ENCODE peak calls at places on chromosomes 3 and 15, in four cellular contexts. One of them, this sample, is unnamed.

GRCh38 chr3:66822059-66823009 is 175.8 kb upstream of the KBTBD8 start:
- DNase-seq in A549: peak; percentile 25
- DNase-seq in Peyer's patch: peak; percentile 87
- DNase-seq in neuronal stem cell: peak; percentile 69
- DNase-seq in this sample: no peak

GRCh38 chr3:30751610-30752299 is 142.7 kb downstream of the GADL1 start:
- DNase-seq in A549: no peak
- DNase-seq in Peyer's patch: no peak
- DNase-seq in neuronal stem cell: no peak
- DNase-seq in this sample: no peak

GRCh38 chr3:33035596-33035995 is 61.4 kb downstream of the GLB1 start:
- DNase-seq in A549: no peak
- DNase-seq in Peyer's patch: no peak
- DNase-seq in neuronal stem cell: no peak
- DNase-seq in this sample: no peak

GRCh38 chr3:159486580-159486979 is 502.1 kb upstream of the IL12A start:
- DNase-seq in A549: peak; percentile 2
- DNase-seq in Peyer's patch: no peak
- DNase-seq in neuronal stem cell: no peak
- DNase-seq in this sample: no peak

GRCh38 chr15:68083463-68083862 is 29.3 kb downstream of the PIAS1 start:
- DNase-seq in A549: no peak
- DNase-seq in Peyer's patch: no peak
- DNase-seq in neuronal stem cell: no peak
- DNase-seq in this sample: no peak

GRCh38 chr15:67183443-67184169 is 70.9 kb downstream of the AAGAB start:
- DNase-seq in A549: no peak
- DNase-seq in Peyer's patch: no peak
- DNase-seq in neuronal stem cell: no peak
- DNase-seq in this sample: no peak

GRCh38 chr3:122519693-122520092 is 5.0 kb upstream of the KPNA1 start:
- DNase-seq in A549: no peak
- DNase-seq in Peyer's patch: no peak
- DNase-seq in neuronal stem cell: no peak
- DNase-seq in this sample: peak; percentile 24

GRCh38 chr3:152466784-152467183 is 198.1 kb downstream of the MBNL1 start:
- DNase-seq in A549: peak; percentile 15
- DNase-seq in Peyer's patch: no peak
- DNase-seq in neuronal stem cell: no peak
- DNase-seq in this sample: no peak

GRCh38 chr15:98744506-98744905 is 96.2 kb downstream of the IGF1R start:
- DNase-seq in A549: no peak
- DNase-seq in Peyer's patch: no peak
- DNase-seq in neuronal stem cell: no peak
- DNase-seq in this sample: no peak

GRCh38 chr15:62323353-62323752 is 158.3 kb upstream of the C2CD4B start:
- DNase-seq in A549: no peak
- DNase-seq in Peyer's patch: no peak
- DNase-seq in neuronal stem cell: no peak
- DNase-seq in this sample: no peak

GRCh38 chr3:191329654-191330308 is 545 bp downstream of the UTS2B start:
- DNase-seq in A549: no peak
- DNase-seq in Peyer's patch: peak; percentile 76
- DNase-seq in neuronal stem cell: peak; percentile 47
- DNase-seq in this sample: no peak

GRCh38 chr15:90400759-90401314 is 12.8 kb downstream of the IQGAP1 start:
- DNase-seq in A549: peak; percentile 94
- DNase-seq in Peyer's patch: peak; percentile 83
- DNase-seq in neuronal stem cell: peak; percentile 26
- DNase-seq in this sample: peak; percentile 69

GRCh38 chr3:135325726-135326245 is 530.7 kb downstream of the EPHB1 start:
- DNase-seq in A549: no peak
- DNase-seq in Peyer's patch: no peak
- DNase-seq in neuronal stem cell: no peak
- DNase-seq in this sample: no peak

GRCh38 chr3:127900536-127900935 is 14.5 kb upstream of the KBTBD12 start:
- DNase-seq in A549: no peak
- DNase-seq in Peyer's patch: no peak
- DNase-seq in neuronal stem cell: no peak
- DNase-seq in this sample: no peak

GRCh38 chr3:129398803-129399144 is 29.7 kb downstream of the EFCAB12 start:
- DNase-seq in A549: no peak
- DNase-seq in Peyer's patch: peak; percentile 50
- DNase-seq in neuronal stem cell: no peak
- DNase-seq in this sample: no peak

GRCh38 chr3:46187876-46188275 is 20.2 kb downstream of the CCR1 start:
- DNase-seq in A549: no peak
- DNase-seq in Peyer's patch: no peak
- DNase-seq in neuronal stem cell: no peak
- DNase-seq in this sample: peak; percentile 67

GRCh38 chr15:59170295-59170881 is 36.3 kb upstream of the LDHAL6B start:
- DNase-seq in A549: no peak
- DNase-seq in Peyer's patch: no peak
- DNase-seq in neuronal stem cell: no peak
- DNase-seq in this sample: peak; percentile 58

GRCh38 chr3:105958237-105959000 is 89.6 kb upstream of the CBLB start:
- DNase-seq in A549: no peak
- DNase-seq in Peyer's patch: no peak
- DNase-seq in neuronal stem cell: no peak
- DNase-seq in this sample: no peak

GRCh38 chr3:16332904-16333426 is 68.0 kb downstream of the OXNAD1 start:
- DNase-seq in A549: no peak
- DNase-seq in Peyer's patch: no peak
- DNase-seq in neuronal stem cell: no peak
- DNase-seq in this sample: no peak

GRCh38 chr3:55270976-55271375 is 216.1 kb downstream of the WNT5A start:
- DNase-seq in A549: no peak
- DNase-seq in Peyer's patch: no peak
- DNase-seq in neuronal stem cell: no peak
- DNase-seq in this sample: no peak

GRCh38 chr15:77474987-77475385 is 54.3 kb downstream of the HMG20A start:
- DNase-seq in A549: no peak
- DNase-seq in Peyer's patch: no peak
- DNase-seq in neuronal stem cell: no peak
- DNase-seq in this sample: no peak

GRCh38 chr3:45677045-45677436 is 12.2 kb upstream of the SACM1L start:
- DNase-seq in A549: peak; percentile 18
- DNase-seq in Peyer's patch: peak; percentile 76
- DNase-seq in neuronal stem cell: no peak
- DNase-seq in this sample: peak; percentile 34

GRCh38 chr3:188383763-188384162 is 229.8 kb downstream of the LPP start:
- DNase-seq in A549: no peak
- DNase-seq in Peyer's patch: no peak
- DNase-seq in neuronal stem cell: no peak
- DNase-seq in this sample: no peak

GRCh38 chr15:59611277-59612260 is at the start of gene GCNT3:
- DNase-seq in A549: peak; percentile 97
- DNase-seq in Peyer's patch: peak; percentile 75
- DNase-seq in neuronal stem cell: no peak
- DNase-seq in this sample: peak; percentile 52

GRCh38 chr3:126375835-126376331 is 18.7 kb upstream of the KLF15 start:
- DNase-seq in A549: no peak
- DNase-seq in Peyer's patch: peak; percentile 36
- DNase-seq in neuronal stem cell: no peak
- DNase-seq in this sample: no peak

DNA sequence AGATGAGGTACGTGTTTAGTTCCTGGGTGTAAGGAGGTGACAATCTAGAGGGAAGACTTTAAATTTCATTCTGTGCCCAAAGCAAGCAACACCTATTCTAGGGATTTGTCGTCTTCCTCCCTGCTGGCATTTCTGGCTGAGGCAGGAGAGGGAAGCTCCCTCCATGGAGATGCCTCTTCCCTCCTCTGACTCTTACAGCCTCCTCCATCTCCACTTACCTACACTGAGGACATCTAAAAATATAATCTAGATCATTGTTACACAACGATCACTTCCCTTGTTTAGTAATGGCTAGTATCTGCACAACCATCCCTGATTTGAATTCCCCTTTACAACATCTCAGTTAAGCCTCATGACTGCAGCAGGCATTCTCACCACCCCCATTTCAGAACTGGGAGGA is 12.4 kb upstream of the RPL32 start:
- DNase-seq in A549: no peak
- DNase-seq in Peyer's patch: no peak
- DNase-seq in neuronal stem cell: no peak
- DNase-seq in this sample: no peak
- H3K27ac ChIP-seq in A549: no peak overlapping the region
- H3K27ac ChIP-seq in Peyer's patch: no peak overlapping the region
- H3K27ac ChIP-seq in neuronal stem cell: no peak overlapping the region
- H3K27ac ChIP-seq in this sample: no peak overlapping the region

GRCh38 chr15:30063829-30064559 is 18.8 kb upstream of the GOLGA8J start:
- DNase-seq in A549: no peak
- DNase-seq in Peyer's patch: no peak
- DNase-seq in neuronal stem cell: no peak
- DNase-seq in this sample: no peak
- H3K27ac ChIP-seq in A549: no peak overlapping the region
- H3K27ac ChIP-seq in Peyer's patch: no peak overlapping the region
- H3K27ac ChIP-seq in neuronal stem cell: no peak overlapping the region
- H3K27ac ChIP-seq in this sample: no peak overlapping the region

DNA sequence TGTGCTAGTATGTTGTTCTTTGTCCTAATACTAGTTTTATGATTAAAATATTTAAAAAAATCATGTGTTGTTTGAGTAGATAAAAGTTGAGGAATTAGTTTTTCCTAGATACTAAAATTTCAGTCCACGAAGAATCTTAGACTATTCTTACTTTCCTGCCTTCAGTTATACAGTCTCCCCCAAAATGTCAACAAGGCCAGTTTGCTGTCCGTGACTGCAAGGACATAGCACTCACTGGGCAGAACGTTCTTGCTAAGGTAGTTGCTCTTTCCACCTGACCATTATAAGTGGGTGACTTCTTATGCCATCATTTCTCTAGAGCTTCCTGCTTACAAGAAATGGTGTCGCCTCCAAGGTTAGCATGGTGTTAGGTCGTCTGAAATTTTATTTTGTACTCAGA is 32.8 kb downstream of the KAT2B start:
- DNase-seq in A549: no peak
- DNase-seq in Peyer's patch: no peak
- DNase-seq in neuronal stem cell: no peak
- DNase-seq in this sample: no peak
- H3K27ac ChIP-seq in A549: no peak overlapping the region
- H3K27ac ChIP-seq in Peyer's patch: no peak overlapping the region
- H3K27ac ChIP-seq in neuronal stem cell: no peak overlapping the region
- H3K27ac ChIP-seq in this sample: peak overlapping the region; percentile 53

GRCh38 chr15:84883433-84883832 is 1.0 kb upstream of the SLC28A1 start:
- DNase-seq in A549: no peak
- DNase-seq in Peyer's patch: no peak
- DNase-seq in neuronal stem cell: no peak
- DNase-seq in this sample: no peak
- H3K27ac ChIP-seq in A549: no peak overlapping the region
- H3K27ac ChIP-seq in Peyer's patch: no peak overlapping the region
- H3K27ac ChIP-seq in neuronal stem cell: no peak overlapping the region
- H3K27ac ChIP-seq in this sample: no peak overlapping the region

DNA sequence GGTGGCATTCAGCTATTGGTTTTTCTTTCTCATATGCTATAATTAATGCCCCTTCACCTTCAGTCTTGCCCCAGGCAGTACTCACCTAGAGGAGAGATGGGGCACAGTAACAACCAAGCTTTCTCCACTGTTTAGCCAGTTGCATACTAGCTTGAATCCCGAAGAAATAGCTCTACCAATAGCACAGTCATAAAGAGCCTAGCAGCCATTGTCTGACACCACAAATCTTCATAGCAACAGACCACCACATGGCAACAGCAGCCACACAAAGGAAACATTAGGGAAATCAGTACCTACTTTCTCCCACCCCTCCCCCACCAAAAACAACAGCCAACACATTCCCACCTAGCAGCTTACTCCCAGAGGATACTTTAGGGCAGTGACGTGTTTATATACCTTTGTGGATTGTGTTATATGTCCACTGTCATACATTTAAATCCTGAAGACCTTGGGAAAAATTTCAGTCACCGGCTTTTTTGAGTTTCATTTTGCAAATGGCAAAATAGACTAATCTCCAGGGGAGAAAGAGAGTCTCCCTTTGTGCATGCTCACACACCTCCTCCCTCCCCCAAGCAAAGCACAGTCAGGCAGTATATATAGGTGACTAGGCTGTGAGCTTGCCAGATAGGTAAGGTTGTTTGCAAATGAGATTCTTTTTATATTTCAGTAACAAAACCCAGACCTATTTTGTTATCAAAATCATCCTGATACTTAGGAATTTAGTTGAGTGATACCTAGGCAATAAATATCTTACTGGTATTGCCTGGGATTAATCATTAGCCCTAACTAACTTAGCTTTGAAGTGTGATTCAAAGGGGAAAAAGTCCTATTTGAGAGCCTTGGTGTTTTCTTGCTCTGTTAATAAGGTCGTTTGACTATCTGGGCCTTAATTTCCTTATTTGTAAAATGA is 140.6 kb downstream of the RBPMS2 start:
- DNase-seq in A549: no peak
- DNase-seq in Peyer's patch: no peak
- DNase-seq in neuronal stem cell: peak; percentile 71
- DNase-seq in this sample: no peak
- H3K27ac ChIP-seq in A549: peak overlapping the region; percentile 1
- H3K27ac ChIP-seq in Peyer's patch: peak overlapping the region; percentile 56
- H3K27ac ChIP-seq in neuronal stem cell: peak overlapping the region; percentile 83
- H3K27ac ChIP-seq in this sample: peak overlapping the region; percentile 31

DNA sequence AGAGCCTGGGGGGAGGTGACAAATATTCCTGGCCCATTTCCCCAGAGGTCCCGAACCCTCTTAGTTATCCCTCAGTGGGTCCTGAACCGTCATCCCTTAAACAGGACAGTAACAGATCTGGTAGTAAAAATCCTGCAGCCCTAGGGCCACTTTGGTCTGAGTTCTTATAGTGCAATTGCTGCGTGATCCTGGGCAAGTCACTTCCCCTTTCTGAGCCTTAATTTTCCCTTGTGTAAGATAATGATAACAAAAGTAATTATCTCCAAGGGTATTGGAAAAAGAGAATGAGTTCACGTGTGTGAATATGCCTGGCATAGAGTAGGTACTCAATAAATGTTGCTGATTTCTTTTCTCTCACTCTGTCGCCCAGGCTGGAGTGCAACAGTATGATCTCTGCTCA is 2.9 kb upstream of the JAGN1 start:
- DNase-seq in A549: no peak
- DNase-seq in Peyer's patch: no peak
- DNase-seq in neuronal stem cell: no peak
- DNase-seq in this sample: no peak
- H3K27ac ChIP-seq in A549: no peak overlapping the region
- H3K27ac ChIP-seq in Peyer's patch: no peak overlapping the region
- H3K27ac ChIP-seq in neuronal stem cell: no peak overlapping the region
- H3K27ac ChIP-seq in this sample: no peak overlapping the region